ENCODE peak calls at places on chromosomes 16 and 17, in six cellular contexts. K, T, C, A, L and I are unnamed samples.

GRCh38 chr17:48427598-48427997 is 2.4 kb downstream of the SKAP1 start:
- DNase-seq in K (no peak), T (no peak), C (no peak), A (peak), L (peak), I (no peak)

GRCh38 chr16:89014611-89015230 is 37.7 kb upstream of the CBFA2T3 start:
- DNase-seq in K (no peak), T (no peak), C (no peak), A (no peak), L (no peak), I (no peak)

GRCh38 chr16:12455287-12455798 is 348.3 kb downstream of the CPPED1 start:
- DNase-seq in K (peak), T (peak), C (peak), A (peak), L (no peak), I (no peak)

GRCh38 chr17:43905985-43906852 is 1.1 kb downstream of the MPP2 start:
- DNase-seq in K (peak), T (peak), C (peak), A (no peak), L (peak), I (no peak)

GRCh38 chr17:10051112-10051511 is 146.0 kb upstream of the RCVRN start:
- DNase-seq in K (peak), T (no peak), C (no peak), A (no peak), L (no peak), I (no peak)

GRCh38 chr17:20010886-20011402 is 1.8 kb downstream of the SPECC1 start:
- DNase-seq in K (no peak), T (no peak), C (no peak), A (no peak), L (no peak), I (no peak)

GRCh38 chr16:78955206-78955605 is 645.3 kb downstream of the MAF start:
- DNase-seq in K (no peak), T (no peak), C (no peak), A (no peak), L (no peak), I (no peak)

GRCh38 chr17:83064021-83064731 is 15.2 kb upstream of the METRNL start:
- DNase-seq in K (no peak), T (no peak), C (no peak), A (no peak), L (no peak), I (no peak)

GRCh38 chr17:31741371-31741770 is 117.7 kb downstream of the COPRS start:
- DNase-seq in K (no peak), T (no peak), C (no peak), A (no peak), L (no peak), I (no peak)

GRCh38 chr16:88881090-88881580 is 14.7 kb upstream of the PABPN1L start:
- DNase-seq in K (peak), T (peak), C (no peak), A (no peak), L (no peak), I (no peak)

GRCh38 chr16:1774456-1774795 is 1.5 kb upstream of the MRPS34 start:
- DNase-seq in K (no peak), T (no peak), C (no peak), A (no peak), L (no peak), I (no peak)

GRCh38 chr17:73090396-73091202 is 1.9 kb downstream of the SLC39A11 start:
- DNase-seq in K (no peak), T (no peak), C (no peak), A (no peak), L (no peak), I (no peak)

GRCh38 chr17:36008998-36009665 is 7.8 kb upstream of the CCL15 start:
- DNase-seq in K (peak), T (peak), C (peak), A (peak), L (no peak), I (no peak)

GRCh38 chr16:72013888-72014538 is 5.5 kb downstream of the DHODH start:
- DNase-seq in K (peak), T (no peak), C (no peak), A (no peak), L (no peak), I (no peak)

GRCh38 chr17:3040882-3041281 is 22.5 kb downstream of the OR1D5 start:
- DNase-seq in K (no peak), T (no peak), C (no peak), A (no peak), L (no peak), I (no peak)

GRCh38 chr17:44444735-44445105 is 55.3 kb upstream of the ITGA2B start:
- DNase-seq in K (peak), T (peak), C (peak), A (peak), L (no peak), I (no peak)

GRCh38 chr16:15607700-15608396 is 35.1 kb downstream of the MARF1 start:
- DNase-seq in K (peak), T (peak), C (peak), A (no peak), L (no peak), I (no peak)

GRCh38 chr17:49387374-49388289 is 25.6 kb upstream of the ZNF652 start:
- DNase-seq in K (no peak), T (no peak), C (no peak), A (no peak), L (peak), I (no peak)

GRCh38 chr16:47519543-47519942 is 58.4 kb downstream of the PHKB start:
- DNase-seq in K (no peak), T (no peak), C (no peak), A (no peak), L (no peak), I (no peak)

GRCh38 chr16:84999200-84999599 is 12.1 kb downstream of the ZDHHC7 start:
- DNase-seq in K (peak), T (peak), C (peak), A (peak), L (no peak), I (no peak)

GRCh38 chr17:78862073-78863023 is 21.7 kb upstream of the USP36 start:
- DNase-seq in K (peak), T (peak), C (peak), A (peak), L (no peak), I (peak)

GRCh38 chr16:7025616-7026190 is 306.9 kb upstream of the RBFOX1 start:
- DNase-seq in K (peak), T (peak), C (no peak), A (peak), L (no peak), I (no peak)

GRCh38 chr16:88468289-88469129 is 15.4 kb downstream of the ZFPM1 start:
- DNase-seq in K (peak), T (peak), C (peak), A (peak), L (no peak), I (peak)

GRCh38 chr17:12070561-12070960 is 49.9 kb downstream of the MAP2K4 start:
- DNase-seq in K (peak), T (peak), C (peak), A (peak), L (no peak), I (peak)

GRCh38 chr16:31706318-31706717 is 167.3 kb upstream of the ZNF267 start:
- DNase-seq in K (no peak), T (no peak), C (no peak), A (no peak), L (no peak), I (no peak)

GRCh38 chr17:4448197-4448980 is 14.6 kb downstream of the SPNS3 start:
- DNase-seq in K (no peak), T (peak), C (peak), A (no peak), L (no peak), I (no peak)

DNA sequence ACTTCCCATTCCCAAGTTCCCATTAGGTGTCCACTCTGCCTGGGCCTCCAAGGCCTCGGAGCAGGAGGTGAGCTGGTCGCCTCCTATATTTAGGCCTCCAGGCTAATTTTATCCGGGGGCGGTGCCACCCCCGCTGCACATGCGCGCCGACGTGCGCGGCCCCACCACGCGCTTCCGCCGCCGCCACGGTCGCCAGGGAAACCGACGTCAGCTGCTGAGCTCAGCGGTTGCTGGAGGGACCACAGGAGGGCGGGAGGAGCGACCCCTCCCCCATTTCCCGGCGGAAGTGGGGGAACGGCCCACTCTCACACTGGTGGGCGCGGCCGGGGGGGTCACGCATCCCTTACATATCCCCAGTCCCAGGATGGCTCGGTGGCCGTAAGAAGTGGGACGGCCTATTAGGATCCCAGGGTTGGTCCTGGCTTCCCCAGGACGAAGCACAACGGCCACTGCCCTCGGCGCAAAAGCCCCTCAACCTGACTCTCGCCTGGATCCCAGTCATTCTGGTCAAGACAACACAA is 1.0 kb downstream of the PER1 start:
- DNase-seq in K (peak), T (peak), C (peak), A (peak), L (peak), I (no peak)
- H3K4me3 ChIP-seq in K (peak), T (peak), C (peak), A (peak), L (peak), I (peak)

GRCh38 chr16:48526958-48527331 is 83.0 kb downstream of the N4BP1 start:
- DNase-seq in K (no peak), T (no peak), C (no peak), A (no peak), L (no peak), I (no peak)

GRCh38 chr16:48524348-48525200 is 85.4 kb downstream of the N4BP1 start:
- DNase-seq in K (no peak), T (peak), C (no peak), A (peak), L (no peak), I (no peak)

GRCh38 chr16:48525201-48526057 is 84.6 kb downstream of the N4BP1 start:
- DNase-seq in K (no peak), T (no peak), C (no peak), A (no peak), L (no peak), I (no peak)

GRCh38 chr16:48523415-48524204 is 86.4 kb downstream of the N4BP1 start:
- DNase-seq in K (no peak), T (no peak), C (no peak), A (no peak), L (no peak), I (no peak)

DNA sequence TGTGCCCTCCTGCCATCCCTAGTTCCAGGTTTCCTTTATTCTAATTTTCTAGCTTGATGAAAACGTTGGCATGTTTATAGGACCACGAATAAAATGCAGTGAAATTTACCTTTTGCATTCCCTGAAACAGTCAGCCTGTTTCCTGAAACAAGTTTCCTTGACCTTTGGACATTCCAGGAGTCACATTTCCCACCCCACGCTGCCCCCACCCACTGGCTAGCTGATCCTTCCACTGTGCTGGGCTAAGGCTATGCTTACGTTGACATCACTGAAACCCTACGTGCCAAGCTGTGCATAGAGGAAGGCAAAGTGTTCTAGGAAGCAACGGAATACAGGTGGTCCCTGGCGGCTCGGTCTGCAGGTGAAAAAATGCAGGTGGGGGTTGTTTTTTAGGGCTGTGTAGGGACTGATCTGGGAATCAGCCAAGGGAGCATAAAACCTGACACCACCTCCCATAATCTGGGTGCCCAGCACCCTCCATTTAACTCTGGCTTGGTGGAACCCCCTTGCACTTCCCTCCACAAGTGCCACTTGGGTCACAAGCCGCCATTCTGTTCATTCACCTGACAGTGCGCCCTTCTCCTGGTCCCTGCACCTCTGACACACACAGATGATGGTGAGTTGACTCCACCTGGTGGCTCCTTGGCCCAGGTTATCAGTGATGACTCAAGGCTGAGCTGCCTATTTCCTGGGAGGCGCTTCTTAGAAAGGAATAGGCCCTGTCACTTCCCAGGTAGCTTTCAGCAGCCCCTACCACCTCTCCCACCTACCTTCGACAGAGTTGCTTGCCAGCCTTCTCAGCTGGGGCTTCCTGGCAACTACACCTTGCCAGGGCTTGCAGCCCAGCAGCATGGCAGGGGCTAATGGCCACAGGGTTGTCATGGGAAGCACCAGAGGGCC is 83.7 kb downstream of the N4BP1 start:
- DNase-seq in K (peak), T (peak), C (no peak), A (peak), L (peak), I (no peak)
- TF ChIP-seq CTCF in K (peak), T (peak), C (peak), A (peak), L (no peak), I (peak)

DNA sequence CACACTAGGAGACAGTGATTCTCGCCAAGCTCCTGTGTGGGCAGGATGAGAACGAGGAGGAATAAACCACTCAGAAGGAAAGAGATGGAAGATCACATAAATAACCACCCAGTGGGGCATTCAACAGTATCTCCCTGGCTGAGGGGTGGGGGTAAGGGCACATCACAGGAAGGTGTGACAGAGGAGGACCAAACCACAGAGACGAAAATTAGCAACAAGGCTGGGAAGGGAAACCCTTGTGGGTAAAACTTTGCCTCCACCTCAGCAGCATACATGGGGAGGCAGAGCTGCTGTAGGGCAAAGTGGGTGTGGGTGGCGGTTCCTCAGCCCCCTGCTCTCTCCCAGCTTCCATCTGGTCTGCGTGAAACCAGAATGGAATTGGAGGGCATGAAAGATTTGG is 26.3 kb upstream of the CCL1 start:
- DNase-seq in K (no peak), T (no peak), C (no peak), A (no peak), L (no peak), I (no peak)
- H3K4me3 ChIP-seq in K (no peak), T (no peak), C (no peak), A (no peak), L (no peak), I (no peak)

DNA sequence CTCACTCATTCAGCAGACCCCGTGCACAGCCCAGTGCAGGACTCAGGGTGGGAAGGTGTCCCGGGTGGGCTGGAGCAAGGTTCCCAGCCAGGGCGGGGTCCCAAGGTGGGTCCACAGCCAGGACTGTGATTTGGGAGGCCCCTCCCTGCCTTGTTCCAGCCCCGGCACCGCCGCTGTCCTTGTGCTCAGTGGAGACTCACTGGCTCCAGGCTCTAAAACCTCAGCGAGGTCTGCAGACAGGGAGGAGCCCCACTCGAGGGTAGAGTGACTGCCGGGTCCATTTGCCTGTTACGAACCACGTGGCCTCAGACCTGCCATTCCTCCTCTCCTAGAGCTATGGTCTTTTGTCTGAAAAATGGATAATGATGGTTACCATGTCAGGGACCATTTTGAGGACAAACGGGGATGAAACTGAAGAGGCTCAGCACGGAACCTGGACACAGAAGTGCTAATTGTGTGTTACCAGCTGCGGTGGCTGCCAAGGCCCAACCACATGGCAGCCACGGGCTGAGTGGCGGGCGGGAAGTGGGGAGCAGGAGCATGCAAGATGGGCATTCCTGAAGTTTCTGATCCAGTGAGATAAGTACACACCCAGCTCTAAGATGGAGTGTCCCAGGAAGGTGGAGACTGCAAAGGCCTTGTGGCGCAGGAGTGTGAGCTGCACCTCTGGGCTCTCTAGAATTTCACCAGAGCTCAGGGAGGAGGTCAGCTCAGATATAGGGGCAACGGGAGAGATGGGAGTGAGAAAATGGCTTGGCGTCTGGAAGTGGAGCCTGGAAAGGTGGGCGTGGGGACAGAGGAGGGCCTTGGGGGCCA is 317.6 kb downstream of the SEC14L1 start:
- DNase-seq in K (no peak), T (no peak), C (no peak), A (no peak), L (no peak), I (no peak)
- TF ChIP-seq CTCF in K (no peak), T (no peak), C (no peak), A (no peak), L (no peak), I (no peak)

GRCh38 chr17:75246404-75246803 is 15.0 kb downstream of the GGA3 start:
- DNase-seq in K (no peak), T (no peak), C (no peak), A (no peak), L (no peak), I (no peak)
- H3K4me3 ChIP-seq in K (no peak), T (no peak), C (no peak), A (no peak), L (no peak), I (no peak)

DNA sequence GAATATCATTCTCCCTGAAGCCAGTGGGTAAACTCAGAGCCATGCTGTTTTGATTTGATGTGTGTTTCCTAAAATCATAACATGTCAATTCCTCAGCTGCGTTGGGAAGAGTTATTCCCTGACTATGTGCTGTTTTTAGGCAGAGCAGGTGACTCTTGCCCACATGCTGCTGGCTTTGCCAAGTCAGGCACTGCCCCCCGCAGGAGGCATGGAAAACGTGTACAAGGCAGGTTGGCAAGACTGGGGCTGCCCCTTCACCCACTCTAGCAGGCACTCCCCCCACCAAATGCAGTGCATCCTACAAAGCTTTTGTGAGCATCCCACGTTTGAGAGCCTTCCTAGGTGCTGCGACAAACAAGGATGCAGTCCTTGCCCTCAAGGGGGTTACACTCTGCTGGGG is 38.3 kb upstream of the NAT9 start:
- DNase-seq in K (no peak), T (peak), C (peak), A (peak), L (no peak), I (no peak)
- TF ChIP-seq CTCF in K (no peak), T (peak), C (no peak), A (peak), L (no peak), I (peak)

DNA sequence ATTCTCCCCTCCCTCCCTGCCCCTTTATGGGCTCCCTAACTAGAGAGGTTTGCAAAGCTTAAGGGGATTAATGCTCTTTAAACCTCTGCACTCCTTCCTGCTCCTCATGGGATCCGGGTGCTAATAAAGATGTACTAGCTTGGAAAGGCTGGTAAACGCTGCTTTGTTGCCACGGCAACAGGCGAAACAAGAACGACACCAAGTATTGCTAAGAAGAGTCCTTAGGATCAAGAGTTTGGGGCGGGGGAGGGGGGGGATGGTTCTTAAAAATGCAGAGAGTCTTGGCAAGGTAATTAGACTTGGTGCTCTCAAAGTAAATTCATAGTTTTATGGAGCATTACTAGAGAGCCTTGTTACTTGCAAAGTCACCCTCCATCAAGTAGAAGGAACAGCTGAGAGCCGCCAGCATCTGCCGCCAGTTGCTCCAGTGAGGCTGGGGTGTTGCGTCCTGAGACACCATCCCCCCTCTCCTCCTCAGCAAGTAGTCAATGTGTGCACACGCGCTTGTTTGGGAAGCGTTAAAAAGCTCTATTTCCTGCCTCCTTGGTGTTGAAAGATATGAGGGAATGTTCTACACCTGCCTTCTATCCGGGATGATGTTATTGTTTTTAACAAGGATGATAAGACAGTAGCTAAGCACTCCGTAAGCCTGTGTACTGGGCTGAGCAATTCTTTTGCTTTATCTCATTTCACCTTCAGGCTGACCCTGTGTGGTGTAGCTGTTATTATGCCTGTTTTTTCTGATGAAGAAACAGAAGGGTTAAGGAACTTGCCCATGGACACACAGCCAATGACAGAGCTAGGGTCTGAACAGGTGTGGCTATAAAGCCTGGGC is 190.9 kb downstream of the CCDC182 start:
- DNase-seq in K (peak), T (no peak), C (no peak), A (no peak), L (no peak), I (no peak)
- H3K4me3 ChIP-seq in K (no peak), T (no peak), C (no peak), A (no peak), L (no peak), I (no peak)

GRCh38 chr16:82456683-82457082 is 170.1 kb upstream of the CDH13 start:
- DNase-seq in K (peak), T (peak), C (peak), A (peak), L (no peak), I (peak)
- TF ChIP-seq CTCF in K (peak), T (peak), C (peak), A (peak), L (peak), I (peak)

GRCh38 chr17:7587831-7588230 is 2.1 kb downstream of the SOX15 start:
- DNase-seq in K (no peak), T (peak), C (peak), A (peak), L (no peak), I (no peak)
- H3K4me3 ChIP-seq in K (no peak), T (peak), C (no peak), A (peak), L (no peak), I (no peak)